ENCODE peak calls at places on chromosomes 16 and 17, in five cellular contexts. X, E, Z, N and J are unnamed samples.

GRCh38 chr17:5780476-5780875 is 196.2 kb upstream of the NLRP1 start:
- DNase-seq in X (no peak), E (no peak), Z (no peak), N (no peak), J (no peak)

GRCh38 chr17:81621494-81622230 is 15.2 kb downstream of the NPLOC4 start:
- DNase-seq in Z (peak; percentile 35), E (no peak), N (no peak), X (no peak), J (no peak)

GRCh38 chr17:1042486-1042885 is 45.6 kb downstream of the TIMM22 start:
- DNase-seq in N (no peak), Z (no peak), E (no peak), X (no peak), J (peak; percentile 43)

GRCh38 chr17:78142113-78142861 is 3.9 kb upstream of the C17orf99 start:
- DNase-seq in Z (peak; percentile 79), E (no peak), N (no peak), X (peak; percentile 78), J (no peak)

GRCh38 chr17:13523164-13523563 is 78.6 kb downstream of the HS3ST3A1 start:
- DNase-seq in Z (no peak), N (no peak), X (no peak), E (no peak), J (no peak)

GRCh38 chr16:3484328-3485096 is 10.8 kb downstream of the C16orf90 start:
- DNase-seq in E (peak; percentile 9), Z (no peak), N (no peak), X (no peak), J (no peak)

GRCh38 chr16:87267566-87267965 is 49.6 kb downstream of the C16orf95 start:
- DNase-seq in Z (no peak), N (no peak), X (no peak), E (no peak), J (peak; percentile 9)

GRCh38 chr16:75138636-75139035 is 9.7 kb upstream of the ZFP1 start:
- DNase-seq in N (peak; percentile 54), E (no peak), X (no peak), Z (no peak), J (no peak)

GRCh38 chr16:19135896-19136438 is 22.2 kb downstream of the ITPRIPL2 start:
- DNase-seq in Z (peak; percentile 36), N (no peak), X (peak; percentile 85), E (no peak), J (peak; percentile 70)

GRCh38 chr17:35299108-35299507 is 56.2 kb downstream of the SLFN5 start:
- DNase-seq in E (no peak), X (no peak), N (peak; percentile 6), Z (peak; percentile 82), J (no peak)

GRCh38 chr17:4968916-4969550 is 1.4 kb upstream of the SPAG7 start:
- DNase-seq in X (no peak), N (no peak), E (peak; percentile 48), Z (no peak), J (peak; percentile 74)

GRCh38 chr17:15744885-15745284 is 12.8 kb downstream of the TBC1D26 start:
- DNase-seq in Z (no peak), X (no peak), E (peak; percentile 51), N (peak; percentile 17), J (no peak)

GRCh38 chr17:34182036-34182803 is 72.9 kb upstream of the CCL2 start:
- DNase-seq in E (peak; percentile 30), N (no peak), X (no peak), Z (no peak), J (no peak)

GRCh38 chr16:24825696-24826095 is 20.1 kb upstream of the SLC5A11 start:
- DNase-seq in E (no peak), X (no peak), N (no peak), Z (no peak), J (no peak)

GRCh38 chr16:21033707-21034106 is 116.9 kb downstream of the DNAH3 start:
- DNase-seq in Z (no peak), N (no peak), E (peak; percentile 15), X (no peak), J (no peak)

GRCh38 chr17:3026856-3027751 is 36.3 kb downstream of the OR1D5 start:
- DNase-seq in X (no peak), Z (no peak), N (no peak), E (no peak), J (no peak)

GRCh38 chr16:9966569-9967157 is 215.6 kb downstream of the GRIN2A start:
- DNase-seq in E (no peak), X (no peak), Z (no peak), N (no peak), J (no peak)

GRCh38 chr17:35087731-35088646 is 24.5 kb upstream of the RFFL start:
- DNase-seq in Z (peak; percentile 58), E (peak; percentile 69), N (peak; percentile 58), X (peak; percentile 72), J (peak; percentile 82)

GRCh38 chr17:306536-307294 is 45.9 kb downstream of the RPH3AL start:
- DNase-seq in E (no peak), Z (no peak), X (no peak), N (no peak), J (no peak)

GRCh38 chr16:2277466-2278271 is 9.7 kb upstream of the RNPS1 start:
- DNase-seq in N (no peak), E (no peak), Z (no peak), X (no peak), J (no peak)

GRCh38 chr17:66018786-66019185 is 173.1 kb downstream of the CEP112 start:
- DNase-seq in X (no peak), Z (no peak), E (no peak), N (no peak), J (no peak)

GRCh38 chr17:66717680-66718079 is 117.2 kb upstream of the CACNG5 start:
- DNase-seq in Z (no peak), E (no peak), X (peak; percentile 21), N (no peak), J (no peak)

GRCh38 chr16:82024883-82025282 is 10.2 kb upstream of the HSD17B2 start:
- DNase-seq in X (no peak), E (no peak), Z (no peak), N (no peak), J (no peak)

GRCh38 chr16:66741971-66742396 is 9.4 kb downstream of the DYNC1LI2 start:
- DNase-seq in N (no peak), X (no peak), Z (no peak), E (no peak), J (no peak)

GRCh38 chr17:49343273-49343672 is 18.8 kb downstream of the ZNF652 start:
- DNase-seq in X (no peak), E (no peak), Z (no peak), N (no peak), J (no peak)

GRCh38 chr17:12744298-12744697 is 45.0 kb upstream of the ARHGAP44 start:
- DNase-seq in E (no peak), X (no peak), Z (no peak), N (no peak), J (no peak)

GRCh38 chr17:5516060-5516792 is 29.9 kb downstream of the MIS12 start:
- DNase-seq in N (no peak), X (no peak), Z (no peak), E (no peak), J (no peak)

GRCh38 chr17:59046192-59046591 is 60.5 kb downstream of the TRIM37 start:
- DNase-seq in N (no peak), E (no peak), X (no peak), Z (no peak), J (no peak)

GRCh38 chr17:31581022-31581483 is 189.6 kb downstream of the RAB11FIP4 start:
- DNase-seq in Z (peak; percentile 90), X (peak; percentile 59), E (peak; percentile 84), N (no peak), J (peak; percentile 92)

GRCh38 chr16:9362050-9362449 is 270.6 kb downstream of the HAPSTR1 start:
- DNase-seq in N (peak; percentile 38), Z (no peak), E (no peak), X (no peak), J (no peak)

GRCh38 chr16:46747777-46748651 is at the start of gene MYLK3:
- DNase-seq in X (no peak), E (no peak), Z (no peak), N (peak; percentile 78), J (peak; percentile 54)

GRCh38 chr17:75774471-75774987 is 9.5 kb upstream of the GALK1 start:
- DNase-seq in X (peak; percentile 23), N (no peak), Z (no peak), E (peak; percentile 34), J (peak; percentile 68)

GRCh38 chr17:75774988-75775668 is 9.5 kb upstream of the UNK start:
- DNase-seq in E (peak; percentile 33), X (peak; percentile 13), Z (no peak), N (peak; percentile 62), J (peak; percentile 68)

GRCh38 chr17:75773808-75774470 is 8.9 kb upstream of the GALK1 start:
- DNase-seq in Z (no peak), N (peak; percentile 80), E (peak; percentile 30), X (peak; percentile 13), J (peak; percentile 74)

GRCh38 chr17:75771334-75772281 is 6.6 kb upstream of the GALK1 start:
- DNase-seq in N (no peak), E (no peak), X (peak; percentile 30), Z (no peak), J (peak; percentile 68)

DNA sequence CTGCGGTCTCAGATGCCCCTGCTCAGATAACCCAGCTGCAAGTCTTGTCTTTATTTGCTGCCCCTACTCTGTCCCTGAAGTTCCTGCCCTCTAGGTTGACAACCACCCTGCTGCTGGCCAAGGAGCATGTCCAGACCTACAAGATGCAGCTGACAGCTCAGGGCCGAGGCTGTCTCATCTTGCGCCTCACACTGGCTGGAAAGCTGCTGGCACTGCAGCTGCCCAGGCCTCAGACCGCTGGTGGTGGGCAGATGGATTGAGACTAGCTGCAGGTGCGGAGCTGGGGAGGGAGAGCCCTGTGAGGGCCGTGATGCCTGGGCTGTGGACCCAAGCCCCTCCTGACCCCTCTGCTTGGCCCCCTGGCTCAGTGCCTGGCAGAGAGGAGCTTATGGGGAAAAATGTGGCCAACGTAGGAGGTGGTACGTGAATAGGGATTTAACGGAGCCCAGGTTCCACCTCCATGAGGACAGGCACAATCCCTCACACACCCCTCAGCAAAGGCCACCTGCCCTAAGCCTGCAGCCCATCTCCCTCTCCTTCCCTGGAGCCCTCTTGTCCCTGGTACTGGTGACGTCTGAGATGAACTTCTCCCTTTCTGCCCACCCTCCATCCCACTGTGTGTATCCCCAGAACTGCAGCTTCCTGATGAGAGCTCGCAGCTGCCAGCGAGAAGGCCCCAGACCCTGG is 8.3 kb upstream of the GALK1 start:
- DNase-seq in Z (no peak), N (no peak), X (peak; percentile 14), E (peak; percentile 27), J (peak; percentile 69)
- TF ChIP-seq POLR2AphosphoS5 in Z (no peak), N (no peak), X (no peak), E (no peak), J (peak; percentile 1)

GRCh38 chr17:10803830-10804498 is at the start of gene TMEM238L:
- DNase-seq in E (no peak), N (no peak), Z (peak; percentile 91), X (peak; percentile 94), J (no peak)
- H3K4me1 ChIP-seq in E (no peaks in the 10 kb centered on the region), N (no peaks in the 10 kb centered on the region), Z (peaks cover 14% of the 10 kb centered on the region), X (peaks cover 23% of the 10 kb centered on the region), J (no peaks in the 10 kb centered on the region)

DNA sequence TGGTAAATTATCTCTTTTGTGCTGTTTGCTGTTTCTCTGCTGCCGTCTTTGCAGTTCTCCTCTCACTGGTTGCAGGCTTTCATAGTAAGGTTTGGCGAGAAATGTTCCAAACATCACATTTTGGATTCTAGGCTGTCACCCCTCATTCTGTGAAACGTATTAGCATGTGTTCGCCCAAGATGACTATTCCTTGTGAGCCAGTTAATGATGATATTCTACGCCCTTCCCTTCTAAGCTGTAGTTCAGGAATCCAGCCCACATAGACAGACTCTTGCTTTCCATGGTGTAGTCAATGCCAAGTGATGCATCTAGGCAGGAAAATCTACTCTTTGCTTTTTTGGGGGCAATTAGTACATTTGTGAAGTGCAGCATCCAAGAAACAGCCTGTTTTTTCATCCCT is 14.4 kb downstream of the UBFD1 start:
- DNase-seq in X (no peak), E (no peak), N (no peak), Z (no peak), J (no peak)
- TF ChIP-seq POLR2AphosphoS5 in X (no peak), E (no peak), N (no peak), Z (no peak), J (no peak)

GRCh38 chr17:40290629-40291296 is 3.1 kb downstream of the CDC6 start:
- DNase-seq in E (peak; percentile 45), N (peak; percentile 78), X (peak; percentile 47), Z (peak; percentile 46), J (no peak)
- H3K4me1 ChIP-seq in E (peaks cover 7% of the 10 kb centered on the region), N (peaks cover 23% of the 10 kb centered on the region), X (peaks cover 23% of the 10 kb centered on the region), Z (peaks cover 24% of the 10 kb centered on the region), J (peaks cover 8% of the 10 kb centered on the region)